ENCODE peak calls at places on chromosomes 5 and 9, in seven cellular contexts. B, R, D, U, S, F and T are unnamed samples.

GRCh38 chr9:133889498-133890301 is 102.4 kb downstream of the VAV2 start:
- DNase-seq in S (peak), F (no peak), D (no peak), R (no peak), B (no peak), U (peak), T (peak)

GRCh38 chr5:12837592-12837991 is 933.3 kb upstream of the CTNND2 start:
- DNase-seq in U (no peak), B (no peak), F (no peak), D (no peak), S (no peak), R (no peak), T (no peak)

GRCh38 chr9:97388721-97389238 is 23.1 kb upstream of the TDRD7 start:
- DNase-seq in F (no peak), B (no peak), R (no peak), U (no peak), S (no peak), D (no peak), T (no peak)

GRCh38 chr5:151671979-151672378 is 14.7 kb downstream of the SPARC start:
- DNase-seq in R (no peak), F (no peak), U (no peak), B (peak), D (peak), S (no peak), T (no peak)

GRCh38 chr5:85049020-85049419 is 664.3 kb upstream of the EDIL3 start:
- DNase-seq in R (no peak), U (no peak), F (peak), D (peak), B (peak), S (peak), T (peak)

GRCh38 chr5:142543951-142544753 is 141.7 kb downstream of the FGF1 start:
- DNase-seq in B (peak), U (no peak), R (no peak), S (no peak), D (peak), F (no peak), T (no peak)

GRCh38 chr5:143642791-143643190 is 169.2 kb upstream of the HMHB1 start:
- DNase-seq in B (no peak), U (no peak), R (no peak), F (no peak), S (peak), D (no peak), T (no peak)

GRCh38 chr5:148107608-148108007 is 43.8 kb downstream of the SPINK5 start:
- DNase-seq in D (no peak), S (no peak), B (no peak), U (no peak), R (no peak), F (peak), T (no peak)

GRCh38 chr9:1051286-1052118 is 1.3 kb downstream of the DMRT2 start:
- DNase-seq in S (no peak), B (no peak), U (peak), R (no peak), F (no peak), D (no peak), T (no peak)

GRCh38 chr5:119578937-119579336 is 50.4 kb upstream of the FAM170A start:
- DNase-seq in S (no peak), D (peak), F (peak), R (no peak), U (no peak), B (peak), T (peak)

GRCh38 chr9:133739408-133740280 is 1.5 kb upstream of the SARDH start:
- DNase-seq in S (no peak), D (no peak), B (no peak), F (no peak), U (no peak), R (no peak), T (no peak)

GRCh38 chr5:73823508-73823925 is 197.5 kb downstream of the ARHGEF28 start:
- DNase-seq in B (peak), S (no peak), D (peak), U (peak), F (no peak), R (no peak), T (peak)

GRCh38 chr9:69919461-69920061 is 98.9 kb downstream of the CFAP95 start:
- DNase-seq in F (peak), S (peak), D (peak), R (no peak), B (peak), U (peak), T (peak)

GRCh38 chr5:45542421-45542820 is 153.8 kb downstream of the HCN1 start:
- DNase-seq in D (peak), S (no peak), B (no peak), U (no peak), R (no peak), F (no peak), T (no peak)